ENCODE peak calls at places on chromosomes 4 and X, in eight cellular contexts. One of them, this sample, is unnamed.
A peak's percentile ranks its signal among the peaks of the same experiment; 100 is the strongest.

GRCh38 chr4:2091990-2092652 is 33.0 kb downstream of the NAT8L start:
- DNase-seq in esophagus muscularis mucosa: peak; percentile 64
- DNase-seq in tibial nerve: no peak
- DNase-seq in uterus: no peak
- DNase-seq in lung: peak; percentile 17
- DNase-seq in mesenchymal stem cell: no peak
- DNase-seq in A549: no peak
- DNase-seq in transverse colon: no peak
- DNase-seq in this sample: no peak

GRCh38 chr4:132694775-132695174 is 454.3 kb upstream of the PCDH10 start:
- DNase-seq in esophagus muscularis mucosa: no peak
- DNase-seq in tibial nerve: no peak
- DNase-seq in uterus: no peak
- DNase-seq in lung: no peak
- DNase-seq in mesenchymal stem cell: no peak
- DNase-seq in A549: no peak
- DNase-seq in transverse colon: no peak
- DNase-seq in this sample: no peak

GRCh38 chrX:24027985-24028384 is 999 bp upstream of the KLHL15 start:
- DNase-seq in esophagus muscularis mucosa: no peak
- DNase-seq in tibial nerve: no peak
- DNase-seq in uterus: no peak
- DNase-seq in lung: no peak
- DNase-seq in mesenchymal stem cell: no peak
- DNase-seq in A549: no peak
- DNase-seq in transverse colon: no peak
- DNase-seq in this sample: no peak

GRCh38 chr4:139528377-139529005 is 27.5 kb downstream of the SETD7 start:
- DNase-seq in esophagus muscularis mucosa: no peak
- DNase-seq in tibial nerve: peak; percentile 50
- DNase-seq in uterus: peak; percentile 40
- DNase-seq in lung: peak; percentile 54
- DNase-seq in mesenchymal stem cell: peak; percentile 93
- DNase-seq in A549: no peak
- DNase-seq in transverse colon: peak; percentile 62
- DNase-seq in this sample: no peak

GRCh38 chr4:161320377-161320776 is 843.4 kb downstream of the FSTL5 start:
- DNase-seq in esophagus muscularis mucosa: no peak
- DNase-seq in tibial nerve: no peak
- DNase-seq in uterus: no peak
- DNase-seq in lung: no peak
- DNase-seq in mesenchymal stem cell: peak; percentile 13
- DNase-seq in A549: peak; percentile 2
- DNase-seq in transverse colon: no peak
- DNase-seq in this sample: peak; percentile 44

GRCh38 chr4:14856076-14856926 is 146.0 kb upstream of the CPEB2 start:
- DNase-seq in esophagus muscularis mucosa: no peak
- DNase-seq in tibial nerve: peak; percentile 62
- DNase-seq in uterus: peak; percentile 60
- DNase-seq in lung: peak; percentile 85
- DNase-seq in mesenchymal stem cell: peak; percentile 100
- DNase-seq in A549: peak; percentile 65
- DNase-seq in transverse colon: peak; percentile 65
- DNase-seq in this sample: no peak

GRCh38 chrX:7586126-7586525 is 256.8 kb upstream of the VCX start:
- DNase-seq in esophagus muscularis mucosa: no peak
- DNase-seq in tibial nerve: no peak
- DNase-seq in uterus: no peak
- DNase-seq in lung: no peak
- DNase-seq in mesenchymal stem cell: peak; percentile 9
- DNase-seq in A549: no peak
- DNase-seq in transverse colon: no peak
- DNase-seq in this sample: peak; percentile 14

GRCh38 chr4:147174561-147174960 is 228.9 kb upstream of the TTC29 start:
- DNase-seq in esophagus muscularis mucosa: no peak
- DNase-seq in tibial nerve: no peak
- DNase-seq in uterus: no peak
- DNase-seq in lung: no peak
- DNase-seq in mesenchymal stem cell: no peak
- DNase-seq in A549: no peak
- DNase-seq in transverse colon: no peak
- DNase-seq in this sample: no peak

GRCh38 chrX:54292755-54293154 is 65.1 kb downstream of the WNK3 start:
- DNase-seq in esophagus muscularis mucosa: no peak
- DNase-seq in tibial nerve: no peak
- DNase-seq in uterus: no peak
- DNase-seq in lung: no peak
- DNase-seq in mesenchymal stem cell: no peak
- DNase-seq in A549: no peak
- DNase-seq in transverse colon: no peak
- DNase-seq in this sample: no peak

GRCh38 chrX:21990812-21991211 is 41.3 kb upstream of the PHEX start:
- DNase-seq in esophagus muscularis mucosa: no peak
- DNase-seq in tibial nerve: no peak
- DNase-seq in uterus: no peak
- DNase-seq in lung: no peak
- DNase-seq in mesenchymal stem cell: peak; percentile 15
- DNase-seq in A549: no peak
- DNase-seq in transverse colon: no peak
- DNase-seq in this sample: no peak

GRCh38 chr4:128776794-128777216 is 32.7 kb upstream of the JADE1 start:
- DNase-seq in esophagus muscularis mucosa: no peak
- DNase-seq in tibial nerve: no peak
- DNase-seq in uterus: peak; percentile 24
- DNase-seq in lung: peak; percentile 89
- DNase-seq in mesenchymal stem cell: peak; percentile 97
- DNase-seq in A549: peak; percentile 64
- DNase-seq in transverse colon: peak; percentile 50
- DNase-seq in this sample: no peak

GRCh38 chr4:55435136-55435535 is 39.4 kb downstream of the TMEM165 start:
- DNase-seq in esophagus muscularis mucosa: no peak
- DNase-seq in tibial nerve: no peak
- DNase-seq in uterus: no peak
- DNase-seq in lung: no peak
- DNase-seq in mesenchymal stem cell: peak; percentile 34
- DNase-seq in A549: no peak
- DNase-seq in transverse colon: no peak
- DNase-seq in this sample: no peak

GRCh38 chrX:68928401-68928800 is 99.6 kb downstream of the EFNB1 start:
- DNase-seq in esophagus muscularis mucosa: no peak
- DNase-seq in tibial nerve: no peak
- DNase-seq in uterus: no peak
- DNase-seq in lung: no peak
- DNase-seq in mesenchymal stem cell: no peak
- DNase-seq in A549: no peak
- DNase-seq in transverse colon: no peak
- DNase-seq in this sample: no peak

GRCh38 chrX:129938081-129938480 is 32.1 kb downstream of the UTP14A start:
- DNase-seq in esophagus muscularis mucosa: no peak
- DNase-seq in tibial nerve: no peak
- DNase-seq in uterus: no peak
- DNase-seq in lung: no peak
- DNase-seq in mesenchymal stem cell: no peak
- DNase-seq in A549: no peak
- DNase-seq in transverse colon: no peak
- DNase-seq in this sample: no peak

GRCh38 chr4:91958651-91959050 is 345.1 kb upstream of the GRID2 start:
- DNase-seq in esophagus muscularis mucosa: no peak
- DNase-seq in tibial nerve: no peak
- DNase-seq in uterus: no peak
- DNase-seq in lung: no peak
- DNase-seq in mesenchymal stem cell: no peak
- DNase-seq in A549: no peak
- DNase-seq in transverse colon: no peak
- DNase-seq in this sample: peak; percentile 14

GRCh38 chrX:130716822-130717405 is 186.1 kb downstream of the ENOX2 start:
- DNase-seq in esophagus muscularis mucosa: no peak
- DNase-seq in tibial nerve: no peak
- DNase-seq in uterus: no peak
- DNase-seq in lung: no peak
- DNase-seq in mesenchymal stem cell: no peak
- DNase-seq in A549: no peak
- DNase-seq in transverse colon: no peak
- DNase-seq in this sample: no peak

GRCh38 chr4:84808332-84808731 is 158.2 kb downstream of the WDFY3 start:
- DNase-seq in esophagus muscularis mucosa: no peak
- DNase-seq in tibial nerve: no peak
- DNase-seq in uterus: no peak
- DNase-seq in lung: no peak
- DNase-seq in mesenchymal stem cell: no peak
- DNase-seq in A549: no peak
- DNase-seq in transverse colon: no peak
- DNase-seq in this sample: no peak

GRCh38 chr4:106301393-106302084 is 14.5 kb downstream of the TBCK start:
- DNase-seq in esophagus muscularis mucosa: no peak
- DNase-seq in tibial nerve: no peak
- DNase-seq in uterus: no peak
- DNase-seq in lung: no peak
- DNase-seq in mesenchymal stem cell: no peak
- DNase-seq in A549: no peak
- DNase-seq in transverse colon: no peak
- DNase-seq in this sample: peak; percentile 34

GRCh38 chrX:135331525-135331924 is 22.2 kb downstream of the ETDC start:
- DNase-seq in esophagus muscularis mucosa: no peak
- DNase-seq in tibial nerve: no peak
- DNase-seq in uterus: no peak
- DNase-seq in lung: no peak
- DNase-seq in mesenchymal stem cell: no peak
- DNase-seq in A549: no peak
- DNase-seq in transverse colon: no peak
- DNase-seq in this sample: no peak

DNA sequence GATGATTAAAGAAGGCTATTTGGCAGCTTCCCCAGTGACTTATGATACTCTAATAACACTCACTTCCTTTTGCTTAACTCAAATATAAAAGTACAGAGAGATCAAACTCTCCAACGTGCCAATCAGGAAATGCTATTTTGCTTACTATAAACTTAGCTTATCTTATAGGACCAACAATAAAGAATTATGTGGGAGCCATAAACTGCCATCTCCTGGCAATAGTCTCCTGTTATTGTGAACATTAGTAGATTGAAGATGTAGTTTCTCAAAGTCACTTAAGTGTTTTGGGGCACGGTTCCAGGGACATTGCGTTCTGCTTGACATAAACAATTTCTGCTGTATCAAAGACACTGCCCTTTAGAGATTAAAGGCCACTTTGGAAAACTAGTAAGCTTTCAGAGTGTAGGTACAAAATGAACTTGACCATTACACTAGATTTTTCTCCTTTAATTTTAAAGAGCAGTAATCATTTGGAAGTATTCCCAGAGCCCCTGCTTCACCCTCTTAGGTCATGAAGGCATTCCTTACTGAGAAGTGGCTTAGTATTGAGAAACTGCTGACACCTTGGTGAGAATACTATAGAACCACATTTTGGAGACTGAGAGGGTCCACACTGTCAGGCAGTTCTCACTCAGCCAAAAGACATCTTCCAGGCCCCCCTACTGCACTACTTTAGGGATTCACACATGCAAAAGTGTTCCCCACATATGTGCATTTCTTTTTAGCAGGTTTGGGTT is 51.9 kb downstream of the MAOA start:
- DNase-seq in esophagus muscularis mucosa: peak; percentile 91
- DNase-seq in tibial nerve: peak; percentile 59
- DNase-seq in uterus: peak; percentile 84
- DNase-seq in lung: peak; percentile 69
- DNase-seq in mesenchymal stem cell: peak; percentile 62
- DNase-seq in A549: no peak
- DNase-seq in transverse colon: peak; percentile 88
- DNase-seq in this sample: no peak
- H3K4me1 ChIP-seq in esophagus muscularis mucosa: peaks cover 37% of the 10 kb centered on the region
- H3K4me1 ChIP-seq in tibial nerve: no peaks in the 10 kb centered on the region
- H3K4me1 ChIP-seq in uterus: no peaks in the 10 kb centered on the region
- H3K4me1 ChIP-seq in lung: peaks cover 3% of the 10 kb centered on the region
- H3K4me1 ChIP-seq in mesenchymal stem cell: no peaks in the 10 kb centered on the region
- H3K4me1 ChIP-seq in A549: peaks cover 8% of the 10 kb centered on the region
- H3K4me1 ChIP-seq in transverse colon: peaks cover 20% of the 10 kb centered on the region
- H3K4me1 ChIP-seq in this sample: no peaks in the 10 kb centered on the region

DNA sequence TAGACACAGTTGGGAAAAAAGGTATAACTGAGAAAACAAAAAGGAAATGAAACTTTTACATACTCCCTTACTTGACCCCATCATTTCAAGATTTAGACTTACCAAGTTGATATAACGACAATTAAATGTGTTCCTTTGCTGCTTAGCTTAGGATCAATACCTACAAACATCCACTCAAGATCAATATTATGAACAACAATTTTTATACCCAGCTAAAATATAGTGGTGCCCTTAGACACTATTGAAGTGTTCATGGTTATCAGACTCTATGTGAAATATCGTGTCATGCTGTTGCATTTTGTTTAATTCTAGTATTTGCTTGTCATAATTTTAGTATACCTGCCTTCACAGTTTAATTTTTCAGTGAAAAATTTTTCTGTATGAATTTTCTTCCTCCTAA is 4.2 kb downstream of the ARSH start:
- DNase-seq in esophagus muscularis mucosa: no peak
- DNase-seq in tibial nerve: no peak
- DNase-seq in uterus: no peak
- DNase-seq in lung: no peak
- DNase-seq in mesenchymal stem cell: no peak
- DNase-seq in A549: no peak
- DNase-seq in transverse colon: no peak
- DNase-seq in this sample: no peak
- H3K9me3 ChIP-seq in esophagus muscularis mucosa: no peaks in the 10 kb centered on the region
- H3K9me3 ChIP-seq in tibial nerve: peaks cover 29% of the 10 kb centered on the region
- H3K9me3 ChIP-seq in uterus: no peaks in the 10 kb centered on the region
- H3K9me3 ChIP-seq in lung: no peaks in the 10 kb centered on the region
- H3K9me3 ChIP-seq in mesenchymal stem cell: peaks cover 11% of the 10 kb centered on the region
- H3K9me3 ChIP-seq in A549: no peaks in the 10 kb centered on the region
- H3K9me3 ChIP-seq in transverse colon: no peaks in the 10 kb centered on the region
- H3K9me3 ChIP-seq in this sample: peaks cover 7% of the 10 kb centered on the region

GRCh38 chr4:35052546-35052945 is 1191.8 kb downstream of the ARAP2 start:
- DNase-seq in esophagus muscularis mucosa: no peak
- DNase-seq in tibial nerve: no peak
- DNase-seq in uterus: no peak
- DNase-seq in lung: no peak
- DNase-seq in mesenchymal stem cell: no peak
- DNase-seq in A549: no peak
- DNase-seq in transverse colon: no peak
- DNase-seq in this sample: no peak
- H3K4me3 ChIP-seq in esophagus muscularis mucosa: no peak overlapping the region
- H3K4me3 ChIP-seq in tibial nerve: no peak overlapping the region
- H3K4me3 ChIP-seq in uterus: no peak overlapping the region
- H3K4me3 ChIP-seq in lung: no peak overlapping the region
- H3K4me3 ChIP-seq in mesenchymal stem cell: no peak overlapping the region
- H3K4me3 ChIP-seq in A549: no peak overlapping the region
- H3K4me3 ChIP-seq in transverse colon: no peak overlapping the region
- H3K4me3 ChIP-seq in this sample: no peak overlapping the region

DNA sequence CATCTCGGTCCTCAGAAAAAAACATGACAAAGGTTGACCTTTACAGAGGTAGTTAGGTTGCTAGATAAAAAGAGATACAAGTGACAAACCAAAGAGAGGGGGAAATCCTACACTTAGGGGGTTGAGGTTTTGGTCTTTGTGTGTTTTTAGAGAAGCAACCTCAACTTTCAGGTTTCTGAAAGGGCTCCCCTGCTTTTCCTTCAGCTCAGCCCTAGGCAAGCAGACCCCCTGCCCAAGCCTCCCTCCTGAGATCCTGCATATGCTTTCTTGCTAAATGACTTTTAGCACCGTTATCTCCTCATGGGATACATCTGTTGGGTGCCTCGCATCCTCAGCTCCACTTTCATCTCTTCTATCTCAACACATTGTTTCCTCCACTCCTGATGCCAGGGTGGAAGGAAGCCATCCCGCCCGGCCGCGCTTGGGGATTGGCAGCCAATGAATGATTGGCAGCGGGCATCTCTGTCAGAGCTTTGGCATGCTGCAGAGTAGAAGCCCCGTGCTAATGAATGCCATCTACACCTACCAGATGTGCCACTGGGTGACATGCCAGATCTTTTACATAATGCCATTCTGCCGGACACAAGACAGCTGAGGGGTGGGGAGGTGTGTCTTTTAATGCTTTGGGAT is 15.0 kb upstream of the PRDM8 start:
- DNase-seq in esophagus muscularis mucosa: peak; percentile 90
- DNase-seq in tibial nerve: no peak
- DNase-seq in uterus: no peak
- DNase-seq in lung: no peak
- DNase-seq in mesenchymal stem cell: no peak
- DNase-seq in A549: no peak
- DNase-seq in transverse colon: no peak
- DNase-seq in this sample: no peak
- H3K4me1 ChIP-seq in esophagus muscularis mucosa: peaks cover 32% of the 10 kb centered on the region
- H3K4me1 ChIP-seq in tibial nerve: no peaks in the 10 kb centered on the region
- H3K4me1 ChIP-seq in uterus: no peaks in the 10 kb centered on the region
- H3K4me1 ChIP-seq in lung: peaks cover 11% of the 10 kb centered on the region
- H3K4me1 ChIP-seq in mesenchymal stem cell: peaks cover 14% of the 10 kb centered on the region
- H3K4me1 ChIP-seq in A549: no peaks in the 10 kb centered on the region
- H3K4me1 ChIP-seq in transverse colon: peaks cover 27% of the 10 kb centered on the region
- H3K4me1 ChIP-seq in this sample: no peaks in the 10 kb centered on the region

This sample was measured in HAP-1.